ENCODE peak calls at places on chromosome 21, in six cellular contexts. U, F, S, L, H and R are unnamed samples.

GRCh38 chr21:46662367-46662654 is 26.8 kb downstream of the PRMT2 start:
- DNase-seq in S (no peak), F (peak), L (no peak), H (no peak), U (no peak), R (no peak)

GRCh38 chr21:37835512-37835911 is 80.7 kb downstream of the KCNJ6 start:
- DNase-seq in H (no peak), L (no peak), S (no peak), U (no peak), F (no peak), R (no peak)

GRCh38 chr21:37071561-37072238 is 1.2 kb downstream of the PIGP start:
- DNase-seq in F (peak), H (no peak), S (peak), U (peak), L (no peak), R (peak)

GRCh38 chr21:32484706-32485380 is 72.3 kb downstream of the EVA1C start:
- DNase-seq in H (no peak), U (no peak), F (peak), S (peak), L (no peak), R (peak)

GRCh38 chr21:26469789-26470188 is 103.3 kb downstream of the CYYR1 start:
- DNase-seq in H (no peak), F (no peak), U (peak), S (no peak), L (no peak), R (no peak)

GRCh38 chr21:21968810-21969588 is 970.8 kb downstream of the NCAM2 start:
- DNase-seq in S (no peak), H (no peak), L (no peak), U (no peak), F (no peak), R (no peak)

GRCh38 chr21:38054334-38054733 is 138.1 kb upstream of the KCNJ6 start:
- DNase-seq in S (no peak), H (no peak), U (no peak), F (no peak), L (no peak), R (no peak)

GRCh38 chr21:42233067-42233981 is 14.4 kb downstream of the ABCG1 start:
- DNase-seq in L (peak), S (peak), H (no peak), F (peak), U (no peak), R (peak)

GRCh38 chr21:36981049-36981391 is 14.6 kb upstream of the HLCS start:
- DNase-seq in U (no peak), H (no peak), L (no peak), S (no peak), F (no peak), R (no peak)

GRCh38 chr21:26391166-26391565 is 181.9 kb downstream of the CYYR1 start:
- DNase-seq in L (no peak), F (no peak), U (no peak), H (no peak), S (no peak), R (no peak)

GRCh38 chr21:16829532-16829931 is 683.3 kb upstream of the CXADR start:
- DNase-seq in H (no peak), U (no peak), L (no peak), F (no peak), S (no peak), R (no peak)

GRCh38 chr21:34022557-34023335 is 50.6 kb upstream of the MRPS6 start:
- DNase-seq in S (no peak), L (peak), F (no peak), U (no peak), H (no peak), R (no peak)

GRCh38 chr21:44878053-44878982 is 4.8 kb upstream of the PTTG1IP start:
- DNase-seq in F (peak), L (no peak), H (no peak), U (no peak), S (no peak), R (peak)

GRCh38 chr21:45078877-45079281 is 4.5 kb downstream of the ADARB1 start:
- DNase-seq in U (no peak), F (no peak), L (peak), S (no peak), H (no peak), R (no peak)

GRCh38 chr21:46152939-46153258 is 2.5 kb downstream of the FTCD start:
- DNase-seq in H (no peak), L (no peak), S (no peak), U (no peak), F (peak), R (no peak)

GRCh38 chr21:35924714-35925301 is 135.5 kb downstream of the SETD4 start:
- DNase-seq in L (no peak), U (peak), H (no peak), F (no peak), S (no peak), R (no peak)